ENCODE peak calls at places on chromosomes 2 and 18, in five cellular contexts. W is K562, E is SK-N-SH, T is HCT116, C is GM12878. J is an unnamed sample.

GRCh38 chr2:12538300-12538699 is 178.4 kb upstream of the TRIB2 start:
- DNase-seq in W (no peak), E (no peak), T (no peak), C (no peak), J (no peak)

GRCh38 chr2:70696142-70696541 is 71.9 kb downstream of the ADD2 start:
- DNase-seq in W (peak), E (no peak), T (no peak), C (no peak), J (no peak)

GRCh38 chr2:165725421-165725820 is 68.6 kb downstream of the GALNT3 start:
- DNase-seq in W (no peak), E (no peak), T (no peak), C (no peak), J (no peak)

GRCh38 chr2:108268001-108268400 is 20.7 kb upstream of the SULT1C2 start:
- DNase-seq in W (no peak), E (no peak), T (no peak), C (no peak), J (no peak)

GRCh38 chr2:109131777-109132176 is 2.8 kb downstream of the SH3RF3 start:
- DNase-seq in W (no peak), E (no peak), T (no peak), C (no peak), J (no peak)

GRCh38 chr2:188678921-188679320 is 295.3 kb upstream of the COL3A1 start:
- DNase-seq in W (no peak), E (no peak), T (no peak), C (no peak), J (no peak)

GRCh38 chr2:171837736-171838135 is 56.3 kb downstream of the SLC25A12 start:
- DNase-seq in W (no peak), E (no peak), T (no peak), C (no peak), J (no peak)

GRCh38 chr18:1573732-1574131 is 669.1 kb downstream of the ADCYAP1 start:
- DNase-seq in W (no peak), E (no peak), T (no peak), C (no peak), J (no peak)

GRCh38 chr2:9306910-9307309 is 100.3 kb downstream of the ASAP2 start:
- DNase-seq in W (no peak), E (no peak), T (no peak), C (no peak), J (no peak)

GRCh38 chr2:188345439-188345838 is 53.8 kb downstream of the GULP1 start:
- DNase-seq in W (no peak), E (no peak), T (no peak), C (no peak), J (no peak)

GRCh38 chr2:158487419-158487818 is 30.7 kb downstream of the PKP4 start:
- DNase-seq in W (no peak), E (no peak), T (no peak), C (no peak), J (no peak)

GRCh38 chr2:26640331-26640745 is 828 bp downstream of the CIB4 start:
- DNase-seq in W (no peak), E (peak), T (peak), C (no peak), J (no peak)

GRCh38 chr2:237171396-237171795 is 85.7 kb downstream of the COPS8 start:
- DNase-seq in W (no peak), E (no peak), T (peak), C (no peak), J (no peak)

GRCh38 chr18:3857544-3857943 is 407.6 kb downstream of the TGIF1 start:
- DNase-seq in W (no peak), E (no peak), T (no peak), C (no peak), J (no peak)

GRCh38 chr18:6370886-6371635 is 43.6 kb downstream of the L3MBTL4 start:
- DNase-seq in W (no peak), E (peak), T (no peak), C (no peak), J (no peak)

GRCh38 chr2:239978381-239978780 is 46.8 kb downstream of the NDUFA10 start:
- DNase-seq in W (no peak), E (no peak), T (no peak), C (no peak), J (no peak)

GRCh38 chr2:77443076-77443475 is 79.1 kb downstream of the LRRTM4 start:
- DNase-seq in W (no peak), E (no peak), T (no peak), C (no peak), J (no peak)

GRCh38 chr2:42844901-42845685 is 52.7 kb upstream of the HAAO start:
- DNase-seq in W (no peak), E (no peak), T (no peak), C (no peak), J (no peak)

GRCh38 chr18:63267990-63268721 is 51.4 kb downstream of the BCL2 start:
- DNase-seq in W (no peak), E (no peak), T (no peak), C (no peak), J (no peak)

GRCh38 chr2:62144689-62145477 is 51.0 kb upstream of the B3GNT2 start:
- DNase-seq in W (no peak), E (no peak), T (no peak), C (no peak), J (no peak)

GRCh38 chr2:3644891-3645605 is 13.0 kb upstream of the ALLC start:
- DNase-seq in W (no peak), E (no peak), T (no peak), C (no peak), J (no peak)

GRCh38 chr18:28177828-28178635 is 1.1 kb upstream of the CDH2 start:
- DNase-seq in W (no peak), E (peak), T (no peak), C (no peak), J (peak)

GRCh38 chr18:45910405-45911023 is 56.6 kb downstream of the EPG5 start:
- DNase-seq in W (peak), E (peak), T (peak), C (peak), J (peak)

GRCh38 chr2:18792226-18792629 is 202.9 kb upstream of the NT5C1B start:
- DNase-seq in W (no peak), E (peak), T (no peak), C (no peak), J (no peak)

GRCh38 chr2:207692206-207693065 is 19.0 kb upstream of the CCNYL1 start:
- DNase-seq in W (peak), E (peak), T (peak), C (no peak), J (no peak)

GRCh38 chr2:42103829-42104228 is 56.0 kb downstream of the PKDCC start:
- DNase-seq in W (no peak), E (no peak), T (no peak), C (no peak), J (no peak)

GRCh38 chr2:44680424-44680971 is 261.0 kb upstream of the SIX3 start:
- DNase-seq in W (no peak), E (peak), T (no peak), C (no peak), J (no peak)

GRCh38 chr2:176269319-176270099 is at the start of gene MTX2:
- DNase-seq in W (peak), E (peak), T (peak), C (peak), J (peak)

GRCh38 chr2:180520206-180520605 is 460.2 kb upstream of the UBE2E3 start:
- DNase-seq in W (no peak), E (no peak), T (peak), C (no peak), J (peak)

GRCh38 chr2:145194671-145195070 is 674.8 kb upstream of the ZEB2 start:
- DNase-seq in W (no peak), E (no peak), T (no peak), C (no peak), J (no peak)

GRCh38 chr2:176997074-176997791 is 215.4 kb upstream of the HNRNPA3 start:
- DNase-seq in W (no peak), E (no peak), T (peak), C (peak), J (no peak)

DNA sequence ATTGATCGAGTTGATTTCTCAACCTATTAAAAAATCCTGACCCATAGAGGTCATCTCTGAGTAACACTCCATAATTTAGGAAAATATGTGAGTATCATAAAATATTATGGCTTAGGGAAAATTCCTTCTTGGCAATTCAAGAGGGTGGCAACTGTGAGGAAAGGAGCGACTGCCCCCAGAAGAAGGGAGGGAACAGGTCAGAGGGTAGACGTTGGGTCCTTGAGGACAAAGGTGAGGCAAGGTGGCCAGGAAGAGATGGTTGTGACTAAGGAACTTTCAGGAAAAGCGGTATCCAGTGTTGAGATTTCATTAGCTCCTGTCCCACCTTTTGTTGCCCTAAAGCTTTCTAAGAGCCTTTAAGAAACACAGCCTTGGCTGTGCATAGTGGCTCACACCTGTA is 10.5 kb upstream of the AGAP1 start:
- DNase-seq in W (no peak), E (no peak), T (no peak), C (no peak), J (no peak)
- TF ChIP-seq JUND in W (no peak), E (no peak), T (no peak), C (no peak), J (no peak)

GRCh38 chr18:297936-298335 is 30.1 kb upstream of the THOC1 start:
- DNase-seq in W (no peak), E (no peak), T (no peak), C (no peak), J (no peak)

GRCh38 chr18:295756-296155 is 27.9 kb upstream of the THOC1 start:
- DNase-seq in W (no peak), E (no peak), T (no peak), C (no peak), J (no peak)

GRCh38 chr18:292271-292670 is 24.4 kb upstream of the THOC1 start:
- DNase-seq in W (no peak), E (no peak), T (no peak), C (no peak), J (no peak)

DNA sequence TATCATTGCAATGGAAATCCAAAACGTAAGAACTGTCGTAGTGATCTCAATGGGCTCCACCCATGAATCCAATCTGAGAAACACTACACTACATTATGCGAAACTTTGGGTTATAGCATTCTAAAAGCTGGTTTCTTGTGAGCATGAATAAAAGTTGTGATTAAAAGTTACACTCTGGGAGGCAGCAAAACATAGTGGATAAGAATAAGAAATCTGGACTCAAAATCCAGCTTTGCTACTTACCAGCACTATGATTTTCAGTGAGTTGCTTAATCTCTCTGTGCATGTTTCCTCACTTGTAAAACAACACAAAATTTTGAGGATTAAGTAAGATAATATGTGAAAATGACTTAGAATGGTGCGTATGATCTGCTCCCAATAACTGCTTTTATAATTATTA is 25.7 kb upstream of the THOC1 start:
- DNase-seq in W (no peak), E (no peak), T (no peak), C (no peak), J (no peak)
- TF ChIP-seq JUND in W (no peak), E (no peak), T (no peak), C (no peak), J (no peak)

DNA sequence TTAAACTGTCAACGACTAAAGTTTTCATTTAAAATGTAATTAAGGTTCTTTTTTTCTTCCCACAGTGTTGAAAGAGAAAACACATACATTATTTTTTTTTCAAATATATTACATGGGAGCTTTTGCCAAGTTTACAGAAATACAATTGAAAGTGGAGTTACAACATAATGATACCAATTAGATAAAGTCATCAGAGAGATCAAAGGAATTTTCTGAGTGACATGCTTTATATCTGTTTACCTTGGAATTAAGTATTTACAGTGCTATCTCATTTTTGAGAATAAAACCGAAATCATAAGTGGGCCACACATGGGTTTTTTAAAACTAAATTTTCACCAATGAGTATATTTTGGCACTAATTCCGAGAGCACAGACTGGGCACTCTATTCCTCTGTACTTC is 165.2 kb downstream of the RAPGEF4 start:
- DNase-seq in W (no peak), E (no peak), T (no peak), C (no peak), J (no peak)
- TF ChIP-seq JUND in W (no peak), E (no peak), T (no peak), C (no peak), J (no peak)

GRCh38 chr18:23871410-23871809 is 143.1 kb upstream of the TTC39C start:
- DNase-seq in W (no peak), E (peak), T (no peak), C (peak), J (no peak)
- TF ChIP-seq JUND in W (no peak), E (no peak), T (no peak), C (no peak), J (no peak)

GRCh38 chr2:37390777-37391176 is 46.3 kb downstream of the QPCT start:
- DNase-seq in W (no peak), E (no peak), T (no peak), C (no peak), J (no peak)

GRCh38 chr2:37387143-37387835 is 42.9 kb downstream of the QPCT start:
- DNase-seq in W (no peak), E (peak), T (no peak), C (no peak), J (no peak)

GRCh38 chr2:37389395-37389794 is 45.0 kb downstream of the QPCT start:
- DNase-seq in W (no peak), E (no peak), T (no peak), C (no peak), J (no peak)

GRCh38 chr2:37389984-37390765 is 45.7 kb downstream of the QPCT start:
- DNase-seq in W (peak), E (no peak), T (peak), C (peak), J (peak)

GRCh38 chr2:37388074-37388473 is 43.6 kb downstream of the QPCT start:
- DNase-seq in W (no peak), E (no peak), T (no peak), C (no peak), J (no peak)
- TF ChIP-seq JUND in W (no peak), E (no peak), T (no peak), C (no peak), J (no peak)

GRCh38 chr2:36967236-36967876 is 1.0 kb upstream of the STRN start:
- DNase-seq in W (peak), E (peak), T (no peak), C (no peak), J (no peak)
- TF ChIP-seq JUND in W (no peak), E (no peak), T (no peak), C (no peak), J (no peak)

GRCh38 chr18:10826400-10826799 is 300.6 kb downstream of the NAPG start:
- DNase-seq in W (no peak), E (no peak), T (no peak), C (no peak), J (no peak)

GRCh38 chr18:10822457-10822856 is 296.6 kb downstream of the NAPG start:
- DNase-seq in W (peak), E (no peak), T (no peak), C (no peak), J (no peak)
- TF ChIP-seq JUND in W (no peak), E (no peak), T (no peak), C (no peak), J (no peak)

J was measured in T47D.